ENCODE peak calls at places on chromosomes 12 and 14, in five cellular contexts. One of them, this sample, is unnamed.

GRCh38 chr14:52563120-52563519 is 10.5 kb downstream of the GPR137C start:
- DNase-seq in progenitor cell of endocrine pancreas: no peak
- DNase-seq in NCI-H510A treated with DMSO at 0.1 percent for 48 hours: no peak
- DNase-seq in NCI-H524 treated with DMSO at 0.1 percent for 48 hours: peak
- DNase-seq in GM13976: no peak
- DNase-seq in this sample: no peak

GRCh38 chr12:110116623-110117022 is 7.5 kb upstream of the IFT81 start:
- DNase-seq in progenitor cell of endocrine pancreas: no peak
- DNase-seq in NCI-H510A treated with DMSO at 0.1 percent for 48 hours: no peak
- DNase-seq in NCI-H524 treated with DMSO at 0.1 percent for 48 hours: no peak
- DNase-seq in GM13976: no peak
- DNase-seq in this sample: no peak

GRCh38 chr14:99736600-99737371 is 52.7 kb downstream of the CYP46A1 start:
- DNase-seq in progenitor cell of endocrine pancreas: no peak
- DNase-seq in NCI-H510A treated with DMSO at 0.1 percent for 48 hours: no peak
- DNase-seq in NCI-H524 treated with DMSO at 0.1 percent for 48 hours: no peak
- DNase-seq in GM13976: no peak
- DNase-seq in this sample: peak

GRCh38 chr12:102602549-102602948 is 122.2 kb upstream of the IGF1 start:
- DNase-seq in progenitor cell of endocrine pancreas: no peak
- DNase-seq in NCI-H510A treated with DMSO at 0.1 percent for 48 hours: no peak
- DNase-seq in NCI-H524 treated with DMSO at 0.1 percent for 48 hours: no peak
- DNase-seq in GM13976: no peak
- DNase-seq in this sample: no peak

GRCh38 chr14:104559043-104559768 is 20.4 kb upstream of the C14orf180 start:
- DNase-seq in progenitor cell of endocrine pancreas: no peak
- DNase-seq in NCI-H510A treated with DMSO at 0.1 percent for 48 hours: no peak
- DNase-seq in NCI-H524 treated with DMSO at 0.1 percent for 48 hours: no peak
- DNase-seq in GM13976: no peak
- DNase-seq in this sample: peak

GRCh38 chr14:92644166-92644565 is 104.3 kb downstream of the LGMN start:
- DNase-seq in progenitor cell of endocrine pancreas: no peak
- DNase-seq in NCI-H510A treated with DMSO at 0.1 percent for 48 hours: no peak
- DNase-seq in NCI-H524 treated with DMSO at 0.1 percent for 48 hours: no peak
- DNase-seq in GM13976: peak
- DNase-seq in this sample: no peak

GRCh38 chr12:18849080-18849479 is 111.2 kb downstream of the CAPZA3 start:
- DNase-seq in progenitor cell of endocrine pancreas: no peak
- DNase-seq in NCI-H510A treated with DMSO at 0.1 percent for 48 hours: no peak
- DNase-seq in NCI-H524 treated with DMSO at 0.1 percent for 48 hours: no peak
- DNase-seq in GM13976: no peak
- DNase-seq in this sample: no peak

GRCh38 chr12:96466939-96467751 is 22.2 kb upstream of the CFAP54 start:
- DNase-seq in progenitor cell of endocrine pancreas: no peak
- DNase-seq in NCI-H510A treated with DMSO at 0.1 percent for 48 hours: peak
- DNase-seq in NCI-H524 treated with DMSO at 0.1 percent for 48 hours: no peak
- DNase-seq in GM13976: no peak
- DNase-seq in this sample: no peak

GRCh38 chr12:28742791-28743190 is 406.3 kb upstream of the FAR2 start:
- DNase-seq in progenitor cell of endocrine pancreas: no peak
- DNase-seq in NCI-H510A treated with DMSO at 0.1 percent for 48 hours: no peak
- DNase-seq in NCI-H524 treated with DMSO at 0.1 percent for 48 hours: no peak
- DNase-seq in GM13976: no peak
- DNase-seq in this sample: no peak

GRCh38 chr12:52007158-52007921 is 594 bp downstream of the TAMALIN start:
- DNase-seq in progenitor cell of endocrine pancreas: no peak
- DNase-seq in NCI-H510A treated with DMSO at 0.1 percent for 48 hours: no peak
- DNase-seq in NCI-H524 treated with DMSO at 0.1 percent for 48 hours: no peak
- DNase-seq in GM13976: peak
- DNase-seq in this sample: peak

GRCh38 chr12:93122089-93122488 is 193.0 kb upstream of the EEA1 start:
- DNase-seq in progenitor cell of endocrine pancreas: no peak
- DNase-seq in NCI-H510A treated with DMSO at 0.1 percent for 48 hours: peak
- DNase-seq in NCI-H524 treated with DMSO at 0.1 percent for 48 hours: no peak
- DNase-seq in GM13976: no peak
- DNase-seq in this sample: no peak

GRCh38 chr14:65290830-65291229 is 121.7 kb upstream of the FUT8 start:
- DNase-seq in progenitor cell of endocrine pancreas: no peak
- DNase-seq in NCI-H510A treated with DMSO at 0.1 percent for 48 hours: no peak
- DNase-seq in NCI-H524 treated with DMSO at 0.1 percent for 48 hours: no peak
- DNase-seq in GM13976: no peak
- DNase-seq in this sample: no peak

GRCh38 chr14:69002069-69002468 is 23.0 kb upstream of the ACTN1 start:
- DNase-seq in progenitor cell of endocrine pancreas: no peak
- DNase-seq in NCI-H510A treated with DMSO at 0.1 percent for 48 hours: no peak
- DNase-seq in NCI-H524 treated with DMSO at 0.1 percent for 48 hours: no peak
- DNase-seq in GM13976: no peak
- DNase-seq in this sample: peak

GRCh38 chr14:22391908-22392307 is 197.1 kb downstream of the DAD1 start:
- DNase-seq in progenitor cell of endocrine pancreas: peak
- DNase-seq in NCI-H510A treated with DMSO at 0.1 percent for 48 hours: no peak
- DNase-seq in NCI-H524 treated with DMSO at 0.1 percent for 48 hours: peak
- DNase-seq in GM13976: peak
- DNase-seq in this sample: peak

GRCh38 chr12:3313655-3314305 is 177.2 kb upstream of the PRMT8 start:
- DNase-seq in progenitor cell of endocrine pancreas: no peak
- DNase-seq in NCI-H510A treated with DMSO at 0.1 percent for 48 hours: peak
- DNase-seq in NCI-H524 treated with DMSO at 0.1 percent for 48 hours: no peak
- DNase-seq in GM13976: peak
- DNase-seq in this sample: no peak

GRCh38 chr12:49819786-49820185 is 8.4 kb downstream of the NCKAP5L start:
- DNase-seq in progenitor cell of endocrine pancreas: no peak
- DNase-seq in NCI-H510A treated with DMSO at 0.1 percent for 48 hours: no peak
- DNase-seq in NCI-H524 treated with DMSO at 0.1 percent for 48 hours: no peak
- DNase-seq in GM13976: no peak
- DNase-seq in this sample: no peak

GRCh38 chr12:132249747-132250478 is 79.5 kb downstream of the GALNT9 start:
- DNase-seq in progenitor cell of endocrine pancreas: no peak
- DNase-seq in NCI-H510A treated with DMSO at 0.1 percent for 48 hours: no peak
- DNase-seq in NCI-H524 treated with DMSO at 0.1 percent for 48 hours: no peak
- DNase-seq in GM13976: no peak
- DNase-seq in this sample: no peak

GRCh38 chr14:62289471-62289870 is 527.3 kb downstream of the SNAPC1 start:
- DNase-seq in progenitor cell of endocrine pancreas: no peak
- DNase-seq in NCI-H510A treated with DMSO at 0.1 percent for 48 hours: no peak
- DNase-seq in NCI-H524 treated with DMSO at 0.1 percent for 48 hours: no peak
- DNase-seq in GM13976: no peak
- DNase-seq in this sample: no peak

GRCh38 chr12:3123729-3124128 is 46.5 kb downstream of the TSPAN9 start:
- DNase-seq in progenitor cell of endocrine pancreas: no peak
- DNase-seq in NCI-H510A treated with DMSO at 0.1 percent for 48 hours: no peak
- DNase-seq in NCI-H524 treated with DMSO at 0.1 percent for 48 hours: no peak
- DNase-seq in GM13976: no peak
- DNase-seq in this sample: no peak

GRCh38 chr14:51482112-51482511 is 169.6 kb upstream of the FRMD6 start:
- DNase-seq in progenitor cell of endocrine pancreas: no peak
- DNase-seq in NCI-H510A treated with DMSO at 0.1 percent for 48 hours: no peak
- DNase-seq in NCI-H524 treated with DMSO at 0.1 percent for 48 hours: no peak
- DNase-seq in GM13976: no peak
- DNase-seq in this sample: no peak

GRCh38 chr12:56897844-56898341 is 36.3 kb downstream of the SDR9C7 start:
- DNase-seq in progenitor cell of endocrine pancreas: no peak
- DNase-seq in NCI-H510A treated with DMSO at 0.1 percent for 48 hours: no peak
- DNase-seq in NCI-H524 treated with DMSO at 0.1 percent for 48 hours: no peak
- DNase-seq in GM13976: no peak
- DNase-seq in this sample: no peak

GRCh38 chr12:58367041-58367440 is 425.7 kb downstream of the ATP23 start:
- DNase-seq in progenitor cell of endocrine pancreas: no peak
- DNase-seq in NCI-H510A treated with DMSO at 0.1 percent for 48 hours: no peak
- DNase-seq in NCI-H524 treated with DMSO at 0.1 percent for 48 hours: no peak
- DNase-seq in GM13976: no peak
- DNase-seq in this sample: no peak

GRCh38 chr12:7190268-7191055 is 976 bp downstream of the PEX5 start:
- DNase-seq in progenitor cell of endocrine pancreas: peak
- DNase-seq in NCI-H510A treated with DMSO at 0.1 percent for 48 hours: no peak
- DNase-seq in NCI-H524 treated with DMSO at 0.1 percent for 48 hours: no peak
- DNase-seq in GM13976: peak
- DNase-seq in this sample: no peak

GRCh38 chr14:73263606-73264005 is 26.3 kb downstream of the PAPLN start:
- DNase-seq in progenitor cell of endocrine pancreas: no peak
- DNase-seq in NCI-H510A treated with DMSO at 0.1 percent for 48 hours: no peak
- DNase-seq in NCI-H524 treated with DMSO at 0.1 percent for 48 hours: no peak
- DNase-seq in GM13976: peak
- DNase-seq in this sample: no peak

GRCh38 chr12:42070056-42070455 is 74.6 kb downstream of the GXYLT1 start:
- DNase-seq in progenitor cell of endocrine pancreas: no peak
- DNase-seq in NCI-H510A treated with DMSO at 0.1 percent for 48 hours: no peak
- DNase-seq in NCI-H524 treated with DMSO at 0.1 percent for 48 hours: no peak
- DNase-seq in GM13976: no peak
- DNase-seq in this sample: no peak

GRCh38 chr14:104874571-104875411 is 9.7 kb downstream of the CEP170B start:
- DNase-seq in progenitor cell of endocrine pancreas: no peak
- DNase-seq in NCI-H510A treated with DMSO at 0.1 percent for 48 hours: no peak
- DNase-seq in NCI-H524 treated with DMSO at 0.1 percent for 48 hours: no peak
- DNase-seq in GM13976: no peak
- DNase-seq in this sample: peak

GRCh38 chr12:12533238-12533829 is 29.3 kb downstream of the DUSP16 start:
- DNase-seq in progenitor cell of endocrine pancreas: no peak
- DNase-seq in NCI-H510A treated with DMSO at 0.1 percent for 48 hours: peak
- DNase-seq in NCI-H524 treated with DMSO at 0.1 percent for 48 hours: no peak
- DNase-seq in GM13976: no peak
- DNase-seq in this sample: peak

GRCh38 chr12:50087995-50088394 is 2.9 kb downstream of the SMARCD1 start:
- DNase-seq in progenitor cell of endocrine pancreas: no peak
- DNase-seq in NCI-H510A treated with DMSO at 0.1 percent for 48 hours: no peak
- DNase-seq in NCI-H524 treated with DMSO at 0.1 percent for 48 hours: no peak
- DNase-seq in GM13976: no peak
- DNase-seq in this sample: no peak

GRCh38 chr12:69639400-69640016 is 28.8 kb upstream of the LRRC10 start:
- DNase-seq in progenitor cell of endocrine pancreas: peak
- DNase-seq in NCI-H510A treated with DMSO at 0.1 percent for 48 hours: peak
- DNase-seq in NCI-H524 treated with DMSO at 0.1 percent for 48 hours: no peak
- DNase-seq in GM13976: peak
- DNase-seq in this sample: peak

GRCh38 chr12:56929780-56930179 is 4.4 kb downstream of the SDR9C7 start:
- DNase-seq in progenitor cell of endocrine pancreas: no peak
- DNase-seq in NCI-H510A treated with DMSO at 0.1 percent for 48 hours: no peak
- DNase-seq in NCI-H524 treated with DMSO at 0.1 percent for 48 hours: no peak
- DNase-seq in GM13976: no peak
- DNase-seq in this sample: no peak

GRCh38 chr12:70005864-70006618 is 181.0 kb downstream of the MYRFL start:
- DNase-seq in progenitor cell of endocrine pancreas: no peak
- DNase-seq in NCI-H510A treated with DMSO at 0.1 percent for 48 hours: peak
- DNase-seq in NCI-H524 treated with DMSO at 0.1 percent for 48 hours: no peak
- DNase-seq in GM13976: no peak
- DNase-seq in this sample: no peak

GRCh38 chr12:105992849-105993740 is 145.7 kb downstream of the NUAK1 start:
- DNase-seq in progenitor cell of endocrine pancreas: no peak
- DNase-seq in NCI-H510A treated with DMSO at 0.1 percent for 48 hours: no peak
- DNase-seq in NCI-H524 treated with DMSO at 0.1 percent for 48 hours: no peak
- DNase-seq in GM13976: no peak
- DNase-seq in this sample: no peak

GRCh38 chr12:48954781-48955501 is 2.3 kb downstream of the ARF3 start:
- DNase-seq in progenitor cell of endocrine pancreas: no peak
- DNase-seq in NCI-H510A treated with DMSO at 0.1 percent for 48 hours: no peak
- DNase-seq in NCI-H524 treated with DMSO at 0.1 percent for 48 hours: no peak
- DNase-seq in GM13976: no peak
- DNase-seq in this sample: peak

GRCh38 chr14:88995437-88996198 is 171.2 kb downstream of the TTC8 start:
- DNase-seq in progenitor cell of endocrine pancreas: no peak
- DNase-seq in NCI-H510A treated with DMSO at 0.1 percent for 48 hours: no peak
- DNase-seq in NCI-H524 treated with DMSO at 0.1 percent for 48 hours: no peak
- DNase-seq in GM13976: no peak
- DNase-seq in this sample: no peak

GRCh38 chr12:111578276-111578970 is 20.7 kb downstream of the ATXN2 start:
- DNase-seq in progenitor cell of endocrine pancreas: no peak
- DNase-seq in NCI-H510A treated with DMSO at 0.1 percent for 48 hours: no peak
- DNase-seq in NCI-H524 treated with DMSO at 0.1 percent for 48 hours: no peak
- DNase-seq in GM13976: peak
- DNase-seq in this sample: no peak

GRCh38 chr14:72544615-72545387 is 349.1 kb downstream of the DPF3 start:
- DNase-seq in progenitor cell of endocrine pancreas: no peak
- DNase-seq in NCI-H510A treated with DMSO at 0.1 percent for 48 hours: no peak
- DNase-seq in NCI-H524 treated with DMSO at 0.1 percent for 48 hours: no peak
- DNase-seq in GM13976: no peak
- DNase-seq in this sample: no peak

GRCh38 chr14:91048676-91049075 is 11.8 kb downstream of the RPS6KA5 start:
- DNase-seq in progenitor cell of endocrine pancreas: no peak
- DNase-seq in NCI-H510A treated with DMSO at 0.1 percent for 48 hours: no peak
- DNase-seq in NCI-H524 treated with DMSO at 0.1 percent for 48 hours: no peak
- DNase-seq in GM13976: no peak
- DNase-seq in this sample: no peak

This sample was measured in heart left ventricle.